ENCODE peak calls at places on chromosomes 5 and 9, in seven cellular contexts. M is hepatocyte, D is PC-3, L is GM23248, R is HCT116, X is MM.1S, U is neural progenitor cell. A is an unnamed sample.
A peak's percentile ranks its signal among the peaks of the same experiment; 100 is the strongest.

GRCh38 chr9:116800885-116801284 is 113.8 kb downstream of the TRIM32 start:
- DNase-seq in R (no peak), M (no peak), L (no peak), X (no peak), D (no peak), U (peak; percentile 47), A (peak; percentile 5)

GRCh38 chr9:112115955-112116354 is 59.1 kb downstream of the SUSD1 start:
- DNase-seq in R (no peak), L (peak; percentile 19), U (no peak), M (no peak), X (peak; percentile 45), D (no peak), A (no peak)

GRCh38 chr5:81949479-81949878 is 22.3 kb upstream of the ATG10 start:
- DNase-seq in U (no peak), L (no peak), R (no peak), X (no peak), D (peak; percentile 6), M (no peak), A (no peak)

GRCh38 chr5:87845734-87846133 is 422.9 kb downstream of the TMEM161B start:
- DNase-seq in U (peak; percentile 58), X (no peak), M (no peak), D (peak; percentile 69), R (no peak), L (no peak), A (no peak)

GRCh38 chr9:83544002-83544698 is 5.9 kb upstream of the FRMD3 start:
- DNase-seq in R (peak; percentile 42), U (peak; percentile 70), X (peak; percentile 80), D (peak; percentile 75), L (peak; percentile 89), M (peak; percentile 80), A (peak; percentile 53)

GRCh38 chr9:68872026-68872501 is 141.8 kb downstream of the PRKACG start:
- DNase-seq in U (peak; percentile 65), X (no peak), L (no peak), M (no peak), R (no peak), D (no peak), A (no peak)

GRCh38 chr9:129126789-129127618 is 15.8 kb downstream of the PTPA start:
- DNase-seq in M (no peak), L (no peak), D (no peak), R (no peak), U (peak; percentile 92), X (no peak), A (no peak)

GRCh38 chr5:110736763-110737162 is 2.0 kb upstream of the SLC25A46 start:
- DNase-seq in R (no peak), L (no peak), X (no peak), U (no peak), D (no peak), M (peak; percentile 32), A (no peak)

GRCh38 chr9:87386490-87386889 is 111.2 kb upstream of the DAPK1 start:
- DNase-seq in R (no peak), U (no peak), L (no peak), X (no peak), D (no peak), M (no peak), A (no peak)

GRCh38 chr9:110246214-110246613 is 10.1 kb downstream of the TXN start:
- DNase-seq in R (no peak), X (no peak), D (no peak), U (peak; percentile 7), M (no peak), L (no peak), A (no peak)
- TF ChIP-seq EZH2phosphoT487 in R (no peak), X (no peak), D (no peak), U (no peak), M (no peak), L (no peak), A (no peak)

GRCh38 chr5:141135030-141135717 is at the start of gene PCDHB5:
- DNase-seq in X (no peak), D (no peak), R (no peak), L (peak; percentile 15), U (peak; percentile 54), M (peak; percentile 36), A (no peak)
- H2AFZ ChIP-seq in X (no peak within 1 kb of the TSS), D (no peak within 1 kb of the TSS), R (no peak within 1 kb of the TSS), L (no peak within 1 kb of the TSS), U (no peak within 1 kb of the TSS), M (peak within 1 kb of the TSS; percentile 31), A (no peak within 1 kb of the TSS)

GRCh38 chr9:127562841-127563523 is 49.1 kb upstream of the STXBP1 start:
- DNase-seq in R (no peak), L (no peak), U (no peak), X (no peak), M (no peak), D (peak; percentile 83), A (no peak)
- TF ChIP-seq EZH2phosphoT487 in R (no peak), L (no peak), U (no peak), X (no peak), M (no peak), D (no peak), A (no peak)

GRCh38 chr9:36163840-36164175 is 5.4 kb upstream of the CCIN start:
- DNase-seq in D (peak; percentile 42), L (peak; percentile 83), R (no peak), M (no peak), U (no peak), X (no peak), A (no peak)

GRCh38 chr9:36164361-36164760 is 4.8 kb upstream of the CCIN start:
- DNase-seq in R (no peak), D (no peak), L (no peak), X (no peak), U (no peak), M (no peak), A (no peak)

GRCh38 chr9:36162211-36162610 is 7.0 kb upstream of the CCIN start:
- DNase-seq in L (no peak), R (no peak), M (no peak), X (no peak), U (no peak), D (no peak), A (no peak)

GRCh38 chr9:36164989-36165388 is 4.2 kb upstream of the CCIN start:
- DNase-seq in R (no peak), L (peak; percentile 17), M (no peak), U (no peak), D (no peak), X (no peak), A (no peak)

DNA sequence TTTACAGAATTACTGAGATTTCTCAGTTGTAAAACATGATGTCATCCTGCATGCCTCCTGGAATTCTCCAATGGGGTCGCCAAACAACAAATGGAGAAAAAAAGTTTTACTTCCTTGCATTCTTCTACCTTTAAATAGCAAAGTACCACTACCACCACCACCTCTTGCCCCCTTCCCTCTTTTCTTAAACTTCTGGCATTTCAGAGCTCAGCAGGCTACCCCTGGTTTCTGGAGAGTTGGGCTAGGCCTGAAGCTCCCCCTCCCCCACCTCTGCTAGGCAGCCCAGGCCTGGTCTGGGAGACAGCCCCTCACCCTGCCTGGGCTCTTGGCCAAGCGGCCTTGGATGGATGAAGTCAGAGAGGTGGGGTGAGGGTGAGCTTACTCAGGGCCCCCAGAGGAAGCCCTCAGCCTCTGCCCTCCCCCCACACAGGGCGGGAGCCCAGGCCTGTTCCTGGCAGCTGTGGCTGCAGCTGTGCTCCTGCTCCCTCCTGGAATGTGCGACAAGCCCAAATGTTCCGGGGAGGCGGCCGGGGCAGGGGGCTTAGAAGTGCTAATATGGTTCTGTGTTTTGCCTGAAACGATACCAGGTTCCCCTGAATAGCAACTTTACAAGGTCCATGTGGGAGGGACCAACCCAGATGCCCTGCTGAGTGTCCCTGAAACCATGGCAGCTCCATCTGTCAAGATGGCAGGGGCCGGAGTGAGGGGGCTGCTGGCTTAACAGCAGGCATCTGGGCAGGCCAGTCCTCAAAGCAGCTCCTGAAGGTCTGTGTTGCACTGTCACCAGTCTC is 5.9 kb upstream of the CCIN start:
- DNase-seq in R (no peak), D (no peak), U (peak; percentile 76), M (peak; percentile 86), X (no peak), L (peak; percentile 47), A (no peak)
- H2AFZ ChIP-seq in R (no peak overlapping the region), D (peak overlapping the region; percentile 42), U (peak overlapping the region; percentile 45), M (peak overlapping the region; percentile 43), X (no peak overlapping the region), L (peak overlapping the region; percentile 58), A (no peak overlapping the region)

GRCh38 chr5:145941677-145942130 is 5.3 kb downstream of the SH3RF2 start:
- DNase-seq in R (peak; percentile 39), X (no peak), D (peak; percentile 53), U (no peak), L (peak; percentile 61), M (no peak), A (no peak)
- TF ChIP-seq EZH2phosphoT487 in R (no peak), X (no peak), D (no peak), U (no peak), L (no peak), M (no peak), A (no peak)

GRCh38 chr5:150447188-150447587 is 2.4 kb downstream of the RPS14 start:
- DNase-seq in M (no peak), R (no peak), D (no peak), U (no peak), X (no peak), L (no peak), A (no peak)

GRCh38 chr5:150449491-150450339 is at the start of gene RPS14:
- DNase-seq in M (peak; percentile 96), D (peak; percentile 90), X (peak; percentile 96), L (peak; percentile 97), U (peak; percentile 93), R (peak; percentile 89), A (peak; percentile 94)

GRCh38 chr5:150446583-150446982 is 3.0 kb downstream of the RPS14 start:
- DNase-seq in R (no peak), L (no peak), D (no peak), X (no peak), M (no peak), U (no peak), A (no peak)

GRCh38 chr5:150448960-150449490 is 514 bp downstream of the RPS14 start:
- DNase-seq in R (no peak), U (peak; percentile 38), D (no peak), M (peak; percentile 33), L (peak; percentile 63), X (no peak), A (peak; percentile 21)

DNA sequence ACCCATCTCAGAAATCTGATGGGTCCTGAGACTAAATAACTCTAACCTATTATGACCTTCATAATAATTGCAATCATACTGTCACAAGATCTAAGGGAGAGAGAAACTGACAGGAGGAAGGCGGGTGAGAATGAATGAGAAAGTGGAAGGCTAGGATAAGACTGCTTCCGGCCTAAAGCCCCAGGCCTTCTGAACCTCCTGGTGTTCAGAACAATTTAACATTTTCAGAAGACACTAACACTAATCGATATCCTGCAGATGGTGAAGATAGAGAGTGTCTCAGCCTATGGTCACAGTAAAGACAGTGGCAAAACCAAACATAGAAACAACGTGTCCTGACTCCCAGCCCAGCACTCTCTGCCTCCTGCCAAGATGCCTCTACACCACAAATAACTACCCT is 1.2 kb downstream of the RPS14 start:
- DNase-seq in X (no peak), D (no peak), R (no peak), L (peak; percentile 24), U (no peak), M (no peak), A (peak; percentile 28)
- H2AFZ ChIP-seq in X (no peak overlapping the region), D (no peak overlapping the region), R (no peak overlapping the region), L (no peak overlapping the region), U (no peak overlapping the region), M (no peak overlapping the region), A (no peak overlapping the region)